ENCODE peak calls at places on chromosomes 12 and 14, in six cellular contexts. One of them, this sample, is unnamed.
A peak's percentile ranks its signal among the peaks of the same experiment; 100 is the strongest.

GRCh38 chr12:120261951-120262851 is 3.3 kb downstream of the PXN start:
- DNase-seq in Panc1: no peak
- DNase-seq in psoas muscle: no peak
- DNase-seq in A549: peak; percentile 74
- DNase-seq in aorta: no peak
- DNase-seq in OCI-LY7: no peak
- DNase-seq in this sample: no peak

GRCh38 chr12:52691765-52692150 is 11.6 kb upstream of the KRT1 start:
- DNase-seq in Panc1: no peak
- DNase-seq in psoas muscle: no peak
- DNase-seq in A549: no peak
- DNase-seq in aorta: no peak
- DNase-seq in OCI-LY7: no peak
- DNase-seq in this sample: no peak

GRCh38 chr14:68145539-68145938 is 326.0 kb downstream of the RAD51B start:
- DNase-seq in Panc1: no peak
- DNase-seq in psoas muscle: no peak
- DNase-seq in A549: no peak
- DNase-seq in aorta: no peak
- DNase-seq in OCI-LY7: no peak
- DNase-seq in this sample: no peak

GRCh38 chr12:131091976-131092691 is 138.4 kb downstream of the ADGRD1 start:
- DNase-seq in Panc1: no peak
- DNase-seq in psoas muscle: no peak
- DNase-seq in A549: no peak
- DNase-seq in aorta: peak; percentile 35
- DNase-seq in OCI-LY7: no peak
- DNase-seq in this sample: no peak

GRCh38 chr12:26281320-26281719 is 85.9 kb downstream of the SSPN start:
- DNase-seq in Panc1: no peak
- DNase-seq in psoas muscle: peak; percentile 57
- DNase-seq in A549: no peak
- DNase-seq in aorta: no peak
- DNase-seq in OCI-LY7: no peak
- DNase-seq in this sample: no peak

GRCh38 chr12:94240171-94240570 is 91.8 kb downstream of the PLXNC1 start:
- DNase-seq in Panc1: no peak
- DNase-seq in psoas muscle: no peak
- DNase-seq in A549: no peak
- DNase-seq in aorta: no peak
- DNase-seq in OCI-LY7: peak; percentile 90
- DNase-seq in this sample: no peak

GRCh38 chr12:50351120-50352043 is 45.0 kb downstream of the FAM186A start:
- DNase-seq in Panc1: no peak
- DNase-seq in psoas muscle: peak; percentile 27
- DNase-seq in A549: peak; percentile 36
- DNase-seq in aorta: no peak
- DNase-seq in OCI-LY7: no peak
- DNase-seq in this sample: no peak

GRCh38 chr12:106903241-106903950 is 52.3 kb upstream of the TMEM263 start:
- DNase-seq in Panc1: no peak
- DNase-seq in psoas muscle: peak; percentile 75
- DNase-seq in A549: peak; percentile 47
- DNase-seq in aorta: peak; percentile 74
- DNase-seq in OCI-LY7: peak; percentile 41
- DNase-seq in this sample: peak; percentile 33

GRCh38 chr14:30078827-30079402 is 151.3 kb upstream of the PRKD1 start:
- DNase-seq in Panc1: no peak
- DNase-seq in psoas muscle: no peak
- DNase-seq in A549: no peak
- DNase-seq in aorta: no peak
- DNase-seq in OCI-LY7: no peak
- DNase-seq in this sample: no peak

GRCh38 chr12:3751151-3752095 is 1.5 kb downstream of the CRACR2A start:
- DNase-seq in Panc1: no peak
- DNase-seq in psoas muscle: no peak
- DNase-seq in A549: no peak
- DNase-seq in aorta: no peak
- DNase-seq in OCI-LY7: no peak
- DNase-seq in this sample: no peak

GRCh38 chr12:5391638-5392037 is 40.3 kb upstream of the NTF3 start:
- DNase-seq in Panc1: no peak
- DNase-seq in psoas muscle: no peak
- DNase-seq in A549: no peak
- DNase-seq in aorta: no peak
- DNase-seq in OCI-LY7: no peak
- DNase-seq in this sample: no peak

GRCh38 chr14:97697772-97698171 is 900.6 kb downstream of the VRK1 start:
- DNase-seq in Panc1: no peak
- DNase-seq in psoas muscle: no peak
- DNase-seq in A549: no peak
- DNase-seq in aorta: no peak
- DNase-seq in OCI-LY7: no peak
- DNase-seq in this sample: no peak

GRCh38 chr12:49937639-49938300 is 12.8 kb upstream of the AQP2 start:
- DNase-seq in Panc1: no peak
- DNase-seq in psoas muscle: no peak
- DNase-seq in A549: no peak
- DNase-seq in aorta: no peak
- DNase-seq in OCI-LY7: no peak
- DNase-seq in this sample: no peak

GRCh38 chr14:53646925-53647324 is 309.7 kb downstream of the BMP4 start:
- DNase-seq in Panc1: no peak
- DNase-seq in psoas muscle: no peak
- DNase-seq in A549: no peak
- DNase-seq in aorta: no peak
- DNase-seq in OCI-LY7: no peak
- DNase-seq in this sample: no peak

GRCh38 chr14:73227812-73228781 is 9.2 kb upstream of the PAPLN start:
- DNase-seq in Panc1: peak; percentile 38
- DNase-seq in psoas muscle: peak; percentile 68
- DNase-seq in A549: peak; percentile 92
- DNase-seq in aorta: peak; percentile 76
- DNase-seq in OCI-LY7: no peak
- DNase-seq in this sample: no peak

GRCh38 chr12:131330106-131330820 is 376.6 kb downstream of the ADGRD1 start:
- DNase-seq in Panc1: no peak
- DNase-seq in psoas muscle: no peak
- DNase-seq in A549: no peak
- DNase-seq in aorta: no peak
- DNase-seq in OCI-LY7: no peak
- DNase-seq in this sample: no peak

GRCh38 chr12:48988030-48988649 is 10.0 kb downstream of the WNT1 start:
- DNase-seq in Panc1: no peak
- DNase-seq in psoas muscle: peak; percentile 67
- DNase-seq in A549: peak; percentile 66
- DNase-seq in aorta: peak; percentile 77
- DNase-seq in OCI-LY7: peak; percentile 69
- DNase-seq in this sample: peak; percentile 61

GRCh38 chr14:76810953-76811400 is 1.7 kb downstream of the ANGEL1 start:
- DNase-seq in Panc1: no peak
- DNase-seq in psoas muscle: no peak
- DNase-seq in A549: peak; percentile 37
- DNase-seq in aorta: no peak
- DNase-seq in OCI-LY7: peak; percentile 56
- DNase-seq in this sample: peak; percentile 31

GRCh38 chr14:66859063-66859671 is 330.1 kb upstream of the GARIN2 start:
- DNase-seq in Panc1: no peak
- DNase-seq in psoas muscle: no peak
- DNase-seq in A549: no peak
- DNase-seq in aorta: no peak
- DNase-seq in OCI-LY7: no peak
- DNase-seq in this sample: no peak

GRCh38 chr12:79455314-79455713 is 235.4 kb downstream of the PAWR start:
- DNase-seq in Panc1: no peak
- DNase-seq in psoas muscle: no peak
- DNase-seq in A549: no peak
- DNase-seq in aorta: no peak
- DNase-seq in OCI-LY7: no peak
- DNase-seq in this sample: no peak

GRCh38 chr14:35229495-35230089 is 62.6 kb upstream of the PSMA6 start:
- DNase-seq in Panc1: no peak
- DNase-seq in psoas muscle: no peak
- DNase-seq in A549: no peak
- DNase-seq in aorta: no peak
- DNase-seq in OCI-LY7: peak; percentile 61
- DNase-seq in this sample: peak; percentile 3

GRCh38 chr12:47819902-47820630 is at the start of gene HDAC7:
- DNase-seq in Panc1: no peak
- DNase-seq in psoas muscle: peak; percentile 91
- DNase-seq in A549: peak; percentile 86
- DNase-seq in aorta: peak; percentile 93
- DNase-seq in OCI-LY7: peak; percentile 83
- DNase-seq in this sample: peak; percentile 65

GRCh38 chr12:53049582-53050318 is at the start of gene TNS2:
- DNase-seq in Panc1: no peak
- DNase-seq in psoas muscle: peak; percentile 89
- DNase-seq in A549: peak; percentile 68
- DNase-seq in aorta: peak; percentile 87
- DNase-seq in OCI-LY7: no peak
- DNase-seq in this sample: no peak

GRCh38 chr14:90649096-90649495 is 167.1 kb downstream of the TTC7B start:
- DNase-seq in Panc1: no peak
- DNase-seq in psoas muscle: no peak
- DNase-seq in A549: no peak
- DNase-seq in aorta: no peak
- DNase-seq in OCI-LY7: no peak
- DNase-seq in this sample: no peak

GRCh38 chr12:104222981-104223380 is 7.4 kb downstream of the TXNRD1 start:
- DNase-seq in Panc1: no peak
- DNase-seq in psoas muscle: no peak
- DNase-seq in A549: no peak
- DNase-seq in aorta: no peak
- DNase-seq in OCI-LY7: no peak
- DNase-seq in this sample: no peak
- H3K4me1 ChIP-seq in Panc1: peaks cover 54% of the 10 kb centered on the region
- H3K4me1 ChIP-seq in psoas muscle: peaks cover 12% of the 10 kb centered on the region
- H3K4me1 ChIP-seq in A549: peaks cover 55% of the 10 kb centered on the region
- H3K4me1 ChIP-seq in aorta: peaks cover 7% of the 10 kb centered on the region
- H3K4me1 ChIP-seq in OCI-LY7: no peaks in the 10 kb centered on the region
- H3K4me1 ChIP-seq in this sample: no peaks in the 10 kb centered on the region

DNA sequence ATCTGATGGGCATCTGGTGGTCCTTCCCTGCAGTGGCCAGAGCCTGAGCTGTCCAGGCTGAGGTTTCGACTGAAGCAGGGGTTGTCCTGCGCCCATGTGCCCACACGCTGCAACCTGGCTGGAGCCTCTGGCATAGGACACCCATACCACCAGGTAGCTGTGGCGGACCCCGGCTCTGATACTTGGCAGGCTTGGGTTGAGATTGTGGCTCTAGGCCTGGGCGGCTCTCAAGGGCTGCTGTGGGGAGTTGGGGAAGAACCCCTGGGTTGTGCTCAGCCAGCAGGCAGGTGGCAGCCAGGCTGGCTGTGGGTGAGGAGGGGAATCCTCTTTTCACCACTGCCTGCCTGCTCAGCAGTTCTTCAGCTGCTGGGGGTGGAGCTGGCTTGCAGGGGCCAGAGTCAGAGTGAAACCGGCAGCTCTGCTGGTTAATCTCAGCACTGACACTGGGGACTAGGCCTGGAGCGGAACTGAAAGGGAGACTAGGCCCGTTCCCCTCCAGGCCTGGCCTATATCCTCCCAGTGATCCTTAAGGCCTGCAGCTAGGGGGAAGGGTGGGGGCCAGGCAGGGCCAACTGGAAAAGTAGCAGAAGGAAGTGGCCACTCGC is 39.1 kb downstream of the SH2B3 start:
- DNase-seq in Panc1: no peak
- DNase-seq in psoas muscle: peak; percentile 67
- DNase-seq in A549: no peak
- DNase-seq in aorta: peak; percentile 91
- DNase-seq in OCI-LY7: peak; percentile 93
- DNase-seq in this sample: peak; percentile 76
- H3K4me1 ChIP-seq in Panc1: peaks cover 65% of the 10 kb centered on the region
- H3K4me1 ChIP-seq in psoas muscle: peaks cover 67% of the 10 kb centered on the region
- H3K4me1 ChIP-seq in A549: no peaks in the 10 kb centered on the region
- H3K4me1 ChIP-seq in aorta: no peaks in the 10 kb centered on the region
- H3K4me1 ChIP-seq in OCI-LY7: peaks cover 67% of the 10 kb centered on the region
- H3K4me1 ChIP-seq in this sample: peaks cover 59% of the 10 kb centered on the region

DNA sequence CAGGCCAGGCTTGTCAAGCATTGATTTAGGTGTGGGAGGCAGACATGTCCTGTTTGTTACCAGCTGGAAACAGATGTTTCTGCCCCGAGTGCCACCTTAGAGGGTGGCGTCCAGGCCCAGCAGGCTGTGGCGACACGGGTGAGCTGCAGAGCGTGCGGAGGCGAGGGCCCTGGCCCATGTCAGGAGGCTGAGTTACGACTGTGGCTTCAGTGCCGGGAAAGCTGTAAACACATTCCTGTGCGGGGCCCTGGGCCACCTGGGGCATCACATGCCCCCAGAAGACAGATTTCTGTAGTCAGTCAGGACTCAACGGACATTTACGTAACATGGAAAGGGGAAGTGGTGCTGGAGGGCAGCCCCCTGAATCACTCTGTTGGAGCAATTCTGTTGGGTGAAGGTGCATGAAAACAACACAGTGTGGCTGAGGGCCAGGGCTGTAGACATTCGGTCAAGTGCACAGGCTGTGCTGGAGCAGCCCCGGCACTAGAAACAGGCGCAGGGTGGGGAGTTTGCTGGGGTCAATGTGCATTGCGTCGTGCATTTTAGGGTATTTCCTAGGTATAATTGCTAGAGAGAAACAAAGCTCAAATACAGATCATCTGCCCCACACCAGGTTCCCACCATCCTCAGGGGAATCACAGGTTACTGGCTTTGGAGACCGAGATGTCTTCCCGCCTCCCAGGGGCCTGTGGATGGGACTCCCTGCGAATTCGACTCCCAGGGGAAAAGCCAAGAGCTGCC is 291.8 kb downstream of the TMEM121 start:
- DNase-seq in Panc1: no peak
- DNase-seq in psoas muscle: no peak
- DNase-seq in A549: no peak
- DNase-seq in aorta: no peak
- DNase-seq in OCI-LY7: peak; percentile 100
- DNase-seq in this sample: no peak
- H3K4me1 ChIP-seq in Panc1: no peaks in the 10 kb centered on the region
- H3K4me1 ChIP-seq in psoas muscle: no peaks in the 10 kb centered on the region
- H3K4me1 ChIP-seq in A549: no peaks in the 10 kb centered on the region
- H3K4me1 ChIP-seq in aorta: no peaks in the 10 kb centered on the region
- H3K4me1 ChIP-seq in OCI-LY7: peaks cover 74% of the 10 kb centered on the region
- H3K4me1 ChIP-seq in this sample: no peaks in the 10 kb centered on the region

GRCh38 chr12:63917477-63917862 is 73.0 kb downstream of the SRGAP1 start:
- DNase-seq in Panc1: no peak
- DNase-seq in psoas muscle: no peak
- DNase-seq in A549: no peak
- DNase-seq in aorta: no peak
- DNase-seq in OCI-LY7: no peak
- DNase-seq in this sample: no peak

GRCh38 chr12:63917864-63918742 is 73.6 kb downstream of the SRGAP1 start:
- DNase-seq in Panc1: peak; percentile 90
- DNase-seq in psoas muscle: no peak
- DNase-seq in A549: peak; percentile 97
- DNase-seq in aorta: no peak
- DNase-seq in OCI-LY7: peak; percentile 20
- DNase-seq in this sample: no peak

GRCh38 chr12:63916561-63917476 is 72.3 kb downstream of the SRGAP1 start:
- DNase-seq in Panc1: peak; percentile 58
- DNase-seq in psoas muscle: no peak
- DNase-seq in A549: peak; percentile 46
- DNase-seq in aorta: no peak
- DNase-seq in OCI-LY7: no peak
- DNase-seq in this sample: no peak

GRCh38 chr12:63919758-63920157 is 75.3 kb downstream of the SRGAP1 start:
- DNase-seq in Panc1: no peak
- DNase-seq in psoas muscle: no peak
- DNase-seq in A549: no peak
- DNase-seq in aorta: no peak
- DNase-seq in OCI-LY7: no peak
- DNase-seq in this sample: no peak

GRCh38 chr12:63918788-63919300 is 74.3 kb downstream of the SRGAP1 start:
- DNase-seq in Panc1: peak; percentile 77
- DNase-seq in psoas muscle: no peak
- DNase-seq in A549: peak; percentile 96
- DNase-seq in aorta: no peak
- DNase-seq in OCI-LY7: no peak
- DNase-seq in this sample: no peak
- H3K4me1 ChIP-seq in Panc1: peaks cover 85% of the 10 kb centered on the region
- H3K4me1 ChIP-seq in psoas muscle: no peaks in the 10 kb centered on the region
- H3K4me1 ChIP-seq in A549: peaks cover 80% of the 10 kb centered on the region
- H3K4me1 ChIP-seq in aorta: peaks cover 2% of the 10 kb centered on the region
- H3K4me1 ChIP-seq in OCI-LY7: no peaks in the 10 kb centered on the region
- H3K4me1 ChIP-seq in this sample: no peaks in the 10 kb centered on the region